ENCODE peak calls at places on chromosomes 6 and 20, in four cellular contexts. R is body of pancreas, L is IMR-90, W is HCT116. O is an unnamed sample.

GRCh38 chr6:96520039-96520850 is 1.4 kb upstream of the UFL1 start:
- DNase-seq in W (peak; percentile 86), R (peak; percentile 72), L (peak; percentile 35), O (no peak)

GRCh38 chr6:142385352-142385751 is 83.5 kb downstream of the ADGRG6 start:
- DNase-seq in L (no peak), W (no peak), R (no peak), O (no peak)

GRCh38 chr6:130296854-130297253 is 69.0 kb upstream of the TMEM200A start:
- DNase-seq in L (no peak), R (no peak), W (peak; percentile 8), O (no peak)

GRCh38 chr6:1625926-1626413 is 16.3 kb downstream of the FOXC1 start:
- DNase-seq in R (no peak), W (no peak), L (no peak), O (no peak)

GRCh38 chr6:157688960-157689599 is 134.0 kb upstream of the SNX9 start:
- DNase-seq in W (peak; percentile 27), L (peak; percentile 16), R (no peak), O (no peak)

GRCh38 chr6:1708141-1708540 is 98.4 kb downstream of the FOXC1 start:
- DNase-seq in L (no peak), R (no peak), W (no peak), O (no peak)

GRCh38 chr6:150987371-150987828 is 121.9 kb downstream of the MTHFD1L start:
- DNase-seq in W (no peak), R (no peak), L (no peak), O (no peak)

GRCh38 chr20:25507385-25508082 is 77.8 kb downstream of the NINL start:
- DNase-seq in W (no peak), L (no peak), R (no peak), O (no peak)

GRCh38 chr6:14953806-14954205 is 292.1 kb upstream of the JARID2 start:
- DNase-seq in R (no peak), L (no peak), W (no peak), O (no peak)

GRCh38 chr6:8130399-8130798 is 28.1 kb upstream of the EEF1E1 start:
- DNase-seq in R (no peak), W (no peak), L (peak; percentile 35), O (no peak)

GRCh38 chr6:142334294-142334693 is 32.5 kb downstream of the ADGRG6 start:
- DNase-seq in L (no peak), W (no peak), R (no peak), O (no peak)

GRCh38 chr6:156697224-156697623 is 80.0 kb upstream of the ARID1B start:
- DNase-seq in L (no peak), R (no peak), W (no peak), O (no peak)

GRCh38 chr6:158481612-158482473 is 78.0 kb upstream of the TMEM181 start:
- DNase-seq in W (peak; percentile 43), L (peak; percentile 85), R (no peak), O (no peak)

GRCh38 chr6:121480099-121480713 is 44.8 kb downstream of the GJA1 start:
- DNase-seq in R (no peak), L (no peak), W (peak; percentile 36), O (no peak)

GRCh38 chr6:21915707-21916399 is 322.3 kb downstream of the SOX4 start:
- DNase-seq in W (no peak), L (peak; percentile 56), R (no peak), O (no peak)

GRCh38 chr6:87945966-87946365 is 101.7 kb upstream of the SPACA1 start:
- DNase-seq in L (no peak), W (no peak), R (no peak), O (no peak)

GRCh38 chr6:19472850-19473249 is 364.3 kb upstream of the ID4 start:
- DNase-seq in R (no peak), L (no peak), W (no peak), O (no peak)

GRCh38 chr20:19504251-19504650 is 253.8 kb upstream of the RIN2 start:
- DNase-seq in L (no peak), R (no peak), W (no peak), O (no peak)

GRCh38 chr20:62951143-62951895 is 1.2 kb upstream of the SLC17A9 start:
- DNase-seq in W (no peak), R (no peak), L (no peak), O (no peak)

GRCh38 chr20:8151371-8151770 is 19.3 kb downstream of the PLCB1 start:
- DNase-seq in L (no peak), W (no peak), R (no peak), O (no peak)

GRCh38 chr20:44255942-44256341 is 8.8 kb downstream of the GDAP1L1 start:
- DNase-seq in W (no peak), L (no peak), R (no peak), O (no peak)

GRCh38 chr6:5710516-5710915 is 296.2 kb downstream of the NRN1 start:
- DNase-seq in L (no peak), W (no peak), R (no peak), O (no peak)
- H3K27ac ChIP-seq in L (no peak overlapping the region), W (no peak overlapping the region), R (no peak overlapping the region), O (no peak overlapping the region)

DNA sequence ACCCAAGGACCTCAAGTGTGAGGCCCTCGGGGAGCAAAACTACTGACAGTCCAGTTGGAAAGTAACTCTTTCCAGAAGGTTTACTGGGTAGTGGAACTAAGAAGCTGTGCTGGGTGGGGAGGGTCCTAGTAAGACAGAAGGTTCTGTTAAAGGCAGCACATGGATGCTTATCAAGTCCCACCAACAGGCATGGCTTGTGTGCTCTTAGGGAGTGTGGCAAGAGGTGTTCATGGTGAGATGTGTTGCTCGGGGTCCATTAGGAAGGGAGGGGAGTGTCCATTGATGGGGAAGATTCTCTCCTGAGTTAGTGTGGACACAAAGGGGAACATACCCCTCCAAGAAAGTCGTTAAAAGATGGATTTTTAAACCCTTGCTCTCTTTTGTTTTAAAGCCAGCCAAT is 120.6 kb downstream of the LY86 start:
- DNase-seq in L (no peak), R (no peak), W (no peak), O (no peak)
- TF ChIP-seq POLR2A in L (no peak), R (no peak), W (no peak), O (no peak)

DNA sequence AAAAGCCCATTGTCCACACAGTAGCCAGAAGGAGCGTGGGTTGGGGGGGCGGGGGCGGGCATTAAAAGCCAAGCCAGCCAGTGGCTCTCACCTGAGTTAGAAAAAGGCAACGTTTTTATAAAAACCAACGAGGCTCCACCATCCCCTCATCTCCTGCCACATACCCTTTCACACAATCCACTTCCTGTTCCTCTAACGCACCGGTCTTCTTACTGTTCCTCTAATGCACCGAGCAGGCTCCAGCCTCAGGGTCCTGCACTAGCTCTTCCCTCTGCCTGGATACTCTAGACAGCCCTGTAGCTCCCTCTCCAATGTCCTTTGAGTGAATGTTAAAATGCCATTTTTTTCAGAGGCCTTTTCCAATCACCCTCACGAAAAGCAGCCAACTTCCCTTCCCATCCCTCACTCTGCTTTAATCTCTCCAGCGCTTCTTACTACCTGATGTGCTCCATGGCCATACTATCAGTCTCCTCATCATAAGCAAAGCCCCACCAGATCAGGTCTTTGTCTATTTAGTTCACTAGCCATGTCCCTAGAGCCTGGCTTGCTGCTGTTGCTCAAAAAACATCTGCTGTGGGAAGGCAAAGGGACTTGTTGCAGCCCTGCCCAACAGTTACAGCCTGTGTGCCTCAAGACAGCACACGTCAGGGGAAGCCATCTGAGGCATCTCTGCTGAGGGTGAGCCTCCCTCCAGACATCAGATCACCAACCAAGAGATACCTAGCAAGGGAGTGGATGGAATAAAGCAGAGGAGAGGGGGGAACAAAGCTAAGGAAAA is 4.0 kb downstream of the FKBP1A start:
- DNase-seq in R (no peak), W (no peak), L (no peak), O (no peak)
- H3K4me3 ChIP-seq in R (no peak overlapping the region), W (no peak overlapping the region), L (no peak overlapping the region), O (peak overlapping the region; percentile 13)

DNA sequence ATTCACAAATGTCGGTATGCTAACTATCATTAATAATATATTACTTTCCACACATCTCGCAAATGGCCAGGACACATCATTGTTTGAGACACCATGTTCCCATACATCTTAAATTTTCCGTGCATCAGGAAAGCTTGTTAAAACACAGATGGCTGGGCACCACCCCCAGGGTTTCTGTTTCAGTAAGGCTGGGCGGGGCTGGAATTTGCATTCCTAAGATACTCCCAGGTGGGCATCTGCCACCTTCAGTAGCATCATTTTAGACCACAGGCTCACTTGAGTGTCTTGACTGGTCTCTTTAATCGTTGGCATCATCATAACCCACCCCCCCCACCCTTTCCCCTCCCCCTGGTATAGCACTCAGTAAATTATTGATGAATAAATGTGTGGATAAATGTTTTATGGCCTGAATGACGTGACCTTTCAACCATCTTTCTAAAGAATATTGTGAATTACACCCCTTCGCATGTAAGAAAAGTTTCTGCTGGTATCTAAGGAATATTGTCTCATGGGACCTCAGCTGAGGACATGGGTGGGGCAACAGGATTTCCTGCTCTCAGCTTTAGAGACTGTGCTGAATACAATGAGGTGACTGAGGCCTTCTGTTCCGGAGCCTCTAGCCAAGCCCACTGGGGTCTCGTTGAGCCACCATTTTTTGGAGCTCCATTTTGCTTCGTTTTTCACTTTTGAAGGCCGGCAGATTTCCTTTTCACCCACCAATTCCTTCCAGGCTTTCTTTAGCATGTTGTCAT is 124.1 kb upstream of the NEDD9 start:
- DNase-seq in R (no peak), W (no peak), L (no peak), O (peak; percentile 56)
- H3K27ac ChIP-seq in R (no peak overlapping the region), W (no peak overlapping the region), L (no peak overlapping the region), O (peak overlapping the region; percentile 77)

GRCh38 chr20:10671221-10671849 is 2.5 kb downstream of the JAG1 start:
- DNase-seq in W (no peak), L (peak; percentile 94), R (peak; percentile 92), O (no peak)
- TF ChIP-seq POLR2A in W (no peak), L (peak; percentile 37), R (no peak), O (no peak)

DNA sequence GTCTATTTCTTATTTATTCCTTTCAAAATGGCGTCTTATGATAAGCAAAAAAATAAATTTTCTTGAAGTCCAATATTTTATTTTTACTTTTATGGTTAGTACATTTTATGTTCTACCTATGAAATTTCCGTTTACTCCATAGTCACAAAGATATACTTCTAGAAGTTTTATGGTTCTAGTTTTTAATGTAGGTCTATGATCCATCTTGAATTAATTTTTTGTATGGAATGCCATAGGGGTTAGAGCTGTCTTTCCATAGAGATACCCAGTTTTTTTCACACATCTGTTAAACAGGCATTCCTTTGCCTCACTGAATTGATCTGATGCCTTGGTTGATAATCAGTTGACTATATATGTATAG is 24.9 kb upstream of the ASIP start:
- DNase-seq in W (no peak), R (no peak), L (no peak), O (no peak)
- H3K4me3 ChIP-seq in W (peak overlapping the region; percentile 39), R (no peak overlapping the region), L (peak overlapping the region; percentile 94), O (peak overlapping the region; percentile 56)

GRCh38 chr6:159983641-159984080 is 14.8 kb downstream of the IGF2R start:
- DNase-seq in W (no peak), R (peak; percentile 48), L (peak; percentile 51), O (no peak)
- H3K27ac ChIP-seq in W (no peak overlapping the region), R (peak overlapping the region; percentile 23), L (no peak overlapping the region), O (peak overlapping the region; percentile 36)